ENCODE peak calls at places on chromosomes 16 and 17, in four cellular contexts. N is lung, F is BJ, Z is upper lobe of right lung. K is an unnamed sample.

GRCh38 chr17:29613371-29613837 is 9.3 kb downstream of the CORO6 start:
- DNase-seq in F (no peak), N (peak), Z (peak), K (peak)

GRCh38 chr17:59008737-59009136 is 97.9 kb downstream of the TRIM37 start:
- DNase-seq in Z (no peak), F (no peak), N (no peak), K (no peak)

GRCh38 chr17:35801583-35802224 is 6.3 kb upstream of the MMP28 start:
- DNase-seq in F (no peak), N (no peak), Z (peak), K (no peak)

GRCh38 chr17:45873728-45874127 is 20.6 kb upstream of the MAPT start:
- DNase-seq in Z (no peak), N (no peak), F (no peak), K (no peak)

GRCh38 chr17:30334421-30334820 is 564 bp upstream of the TMIGD1 start:
- DNase-seq in Z (no peak), N (no peak), F (no peak), K (no peak)

GRCh38 chr17:38558751-38559024 is 47.1 kb downstream of the SRCIN1 start:
- DNase-seq in Z (no peak), F (no peak), N (no peak), K (no peak)

GRCh38 chr16:84308120-84308519 is 13.4 kb downstream of the WFDC1 start:
- DNase-seq in F (no peak), N (no peak), Z (peak), K (no peak)

GRCh38 chr17:51419476-51419875 is 159.1 kb downstream of the UTP18 start:
- DNase-seq in F (no peak), Z (no peak), N (no peak), K (no peak)

GRCh38 chr17:31093866-31094599 is 744 bp upstream of the NF1 start:
- DNase-seq in F (no peak), N (no peak), Z (no peak), K (no peak)

GRCh38 chr17:50312311-50312710 is 33.6 kb upstream of the XYLT2 start:
- DNase-seq in N (no peak), F (no peak), Z (no peak), K (no peak)

GRCh38 chr17:72518810-72519597 is 398.2 kb downstream of the SOX9 start:
- DNase-seq in F (no peak), Z (peak), N (no peak), K (no peak)

GRCh38 chr16:82991941-82992675 is 365.3 kb downstream of the CDH13 start:
- DNase-seq in N (no peak), Z (no peak), F (no peak), K (no peak)

GRCh38 chr17:81422776-81423697 is 27.8 kb downstream of the BAHCC1 start:
- DNase-seq in N (peak), F (peak), Z (peak), K (no peak)
- TF ChIP-seq CTCF in N (no peak), F (no peak), Z (no peak), K (no peak)

DNA sequence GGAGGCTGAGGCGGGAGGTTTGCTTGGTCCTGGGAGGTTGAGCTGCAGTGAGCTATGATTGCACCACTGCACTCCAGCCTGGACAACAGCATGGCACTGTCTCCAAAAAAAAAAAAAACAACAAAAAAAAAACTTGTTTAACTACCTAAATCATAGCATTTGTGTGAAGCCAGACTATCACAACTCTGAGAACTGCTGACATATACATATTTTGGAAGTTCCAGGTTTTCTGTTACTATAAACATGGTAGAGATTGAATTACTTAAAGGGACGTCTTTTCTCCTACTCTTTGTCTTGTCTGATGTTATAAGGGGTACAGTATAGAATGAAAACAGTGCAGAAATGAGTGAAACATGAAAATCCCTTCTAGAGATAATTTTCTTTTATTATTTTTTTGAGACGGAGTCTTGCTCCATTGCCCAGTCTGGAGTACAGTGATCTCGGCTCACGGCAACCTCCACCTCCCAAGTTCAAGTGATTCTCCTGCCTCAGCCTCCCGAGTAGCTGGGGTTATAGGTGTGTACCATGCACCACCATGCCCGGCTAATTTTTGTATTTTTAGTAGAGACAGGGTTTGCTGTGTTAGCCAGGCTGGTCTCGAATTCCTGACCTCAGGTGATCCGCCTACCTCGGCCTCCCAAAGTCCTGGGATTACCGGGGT is 18.4 kb downstream of the ABCC1 start:
- DNase-seq in F (no peak), N (no peak), Z (no peak), K (no peak)
- TF ChIP-seq CTCF in F (no peak), N (no peak), Z (no peak), K (no peak)

GRCh38 chr17:79991924-79992656 is 43.6 kb downstream of the TBC1D16 start:
- DNase-seq in Z (no peak), N (no peak), F (no peak), K (no peak)
- TF ChIP-seq CTCF in Z (peak), N (no peak), F (no peak), K (no peak)

DNA sequence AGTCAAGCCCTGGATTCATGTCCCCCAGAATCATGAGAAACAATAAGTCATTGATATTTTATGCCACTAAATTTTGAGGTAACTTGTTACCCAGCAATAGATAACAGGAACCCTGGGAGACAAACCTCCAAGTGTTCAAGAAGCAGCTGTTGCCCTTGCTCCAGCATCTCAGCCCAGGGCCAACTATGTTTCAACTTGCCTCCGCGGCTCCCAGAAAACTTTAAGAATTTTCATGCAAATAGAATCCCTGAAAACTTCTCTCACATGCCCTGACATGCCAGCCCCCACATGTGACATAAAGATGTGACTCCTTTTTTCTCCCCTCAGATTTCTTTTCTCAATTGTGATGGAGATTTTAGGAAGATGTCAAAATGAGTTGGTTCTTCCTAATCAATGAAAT is 22.8 kb downstream of the LYRM9 start:
- DNase-seq in N (no peak), F (no peak), Z (no peak), K (no peak)
- TF ChIP-seq CTCF in N (no peak), F (no peak), Z (no peak), K (no peak)

GRCh38 chr16:29804455-29805231 is 1.7 kb upstream of the MAZ start:
- DNase-seq in N (no peak), F (no peak), Z (no peak), K (no peak)

GRCh38 chr16:29806641-29807425 is 504 bp downstream of the MAZ start:
- DNase-seq in Z (peak), N (no peak), F (no peak), K (peak)

GRCh38 chr16:29804020-29804419 is 2.3 kb upstream of the MAZ start:
- DNase-seq in F (no peak), N (no peak), Z (no peak), K (no peak)

GRCh38 chr16:29806096-29806579 is at the start of gene MAZ:
- DNase-seq in N (no peak), F (no peak), Z (no peak), K (peak)

GRCh38 chr16:29805232-29806095 is 865 bp upstream of the MAZ start:
- DNase-seq in Z (peak), N (peak), F (peak), K (peak)
- TF ChIP-seq CTCF in Z (no peak), N (no peak), F (no peak), K (no peak)